ENCODE peak calls at places on chromosomes 5 and 9, in four cellular contexts. K is mesendoderm, R is OCI-LY7, C is cardiac muscle cell. O is an unnamed sample.
A peak's percentile ranks its signal among the peaks of the same experiment; 100 is the strongest.

GRCh38 chr5:160305319-160305718 is 7.0 kb downstream of the CCNJL start:
- DNase-seq in C (no peak), R (no peak), K (no peak), O (no peak)

GRCh38 chr5:133925866-133926488 is 42.4 kb downstream of the C5orf15 start:
- DNase-seq in K (peak; percentile 81), R (no peak), C (no peak), O (no peak)

GRCh38 chr5:79924936-79925893 is 65.8 kb downstream of the MTX3 start:
- DNase-seq in R (peak; percentile 54), C (peak; percentile 4), K (peak; percentile 43), O (no peak)

GRCh38 chr9:107175039-107175438 is 108.0 kb upstream of the RAD23B start:
- DNase-seq in K (no peak), C (no peak), R (no peak), O (no peak)

GRCh38 chr9:108290839-108291585 is 564.8 kb downstream of the ACTL7B start:
- DNase-seq in R (no peak), C (no peak), K (no peak), O (no peak)

GRCh38 chr5:40841068-40841805 is at the start of gene CARD6:
- DNase-seq in C (no peak), K (no peak), R (no peak), O (no peak)

GRCh38 chr9:38443597-38443996 is 19.3 kb upstream of the IGFBPL1 start:
- DNase-seq in R (no peak), K (no peak), C (no peak), O (no peak)

GRCh38 chr5:147081256-147081872 is 153.5 kb upstream of the STK32A start:
- DNase-seq in R (no peak), C (no peak), K (no peak), O (no peak)

GRCh38 chr5:131265318-131265803 is 1.5 kb downstream of the CDC42SE2 start:
- DNase-seq in C (no peak), K (peak; percentile 18), R (peak; percentile 72), O (peak; percentile 88)

GRCh38 chr9:77841739-77842386 is 189.7 kb downstream of the GNAQ start:
- DNase-seq in K (no peak), R (no peak), C (no peak), O (no peak)

GRCh38 chr9:12908910-12909309 is 134.1 kb downstream of the LURAP1L start:
- DNase-seq in C (no peak), R (no peak), K (no peak), O (peak; percentile 89)

GRCh38 chr9:95595780-95596179 is 79.0 kb upstream of the PTCH1 start:
- DNase-seq in C (no peak), K (no peak), R (no peak), O (no peak)

GRCh38 chr9:70352802-70353201 is 61.7 kb downstream of the KLF9 start:
- DNase-seq in R (no peak), C (no peak), K (no peak), O (no peak)

GRCh38 chr5:51416149-51416548 is 32.9 kb downstream of the ISL1 start:
- DNase-seq in R (no peak), K (no peak), C (no peak), O (no peak)

GRCh38 chr5:154284433-154284832 is 93.9 kb downstream of the GALNT10 start:
- DNase-seq in C (no peak), R (no peak), K (no peak), O (no peak)

GRCh38 chr9:131478421-131478868 is 24.3 kb upstream of the POMT1 start:
- DNase-seq in K (peak; percentile 74), C (peak; percentile 70), R (peak; percentile 74), O (no peak)

GRCh38 chr9:108442604-108443277 is 413.0 kb downstream of the ACTL7B start:
- DNase-seq in R (no peak), K (no peak), C (no peak), O (no peak)

GRCh38 chr9:133762488-133763271 is 24.5 kb upstream of the SARDH start:
- DNase-seq in K (no peak), R (no peak), C (no peak), O (no peak)

GRCh38 chr9:75061169-75061568 is 26.8 kb downstream of the NMRK1 start:
- DNase-seq in K (no peak), C (no peak), R (no peak), O (no peak)

GRCh38 chr9:20835364-20836286 is 151.6 kb downstream of the FOCAD start:
- DNase-seq in K (peak; percentile 44), C (no peak), R (no peak), O (no peak)

GRCh38 chr9:126756876-126757415 is 47.9 kb upstream of the ZBTB43 start:
- DNase-seq in K (no peak), R (no peak), C (no peak), O (no peak)

GRCh38 chr5:175809531-175810121 is 61.8 kb upstream of the CPLX2 start:
- DNase-seq in C (no peak), R (no peak), K (peak; percentile 90), O (no peak)

GRCh38 chr5:57745029-57745428 is 262.4 kb upstream of the ACTBL2 start:
- DNase-seq in K (no peak), C (no peak), R (no peak), O (no peak)

GRCh38 chr5:121628783-121629182 is 222.9 kb upstream of the FTMT start:
- DNase-seq in K (no peak), C (no peak), R (no peak), O (no peak)

GRCh38 chr9:68552700-68553099 is 12.0 kb upstream of the TMEM252 start:
- DNase-seq in R (no peak), C (no peak), K (no peak), O (no peak)

GRCh38 chr9:85743290-85744128 is 1.8 kb upstream of the AGTPBP1 start:
- DNase-seq in R (no peak), C (no peak), K (peak; percentile 23), O (no peak)
- H3K4me3 ChIP-seq in R (no peak overlapping the region), C (no peak overlapping the region), K (no peak overlapping the region), O (no peak overlapping the region)

GRCh38 chr5:167951121-167951520 is 340.3 kb upstream of the WWC1 start:
- DNase-seq in K (no peak), R (no peak), C (no peak), O (no peak)
- H3K4me3 ChIP-seq in K (no peak overlapping the region), R (no peak overlapping the region), C (no peak overlapping the region), O (no peak overlapping the region)

GRCh38 chr9:129337287-129338140 is 159.5 kb upstream of the IER5L start:
- DNase-seq in R (no peak), C (no peak), K (no peak), O (no peak)

GRCh38 chr9:129334744-129335080 is 156.7 kb upstream of the IER5L start:
- DNase-seq in K (no peak), C (no peak), R (no peak), O (no peak)

GRCh38 chr9:129335456-129336129 is 157.5 kb upstream of the IER5L start:
- DNase-seq in R (no peak), K (no peak), C (no peak), O (no peak)

GRCh38 chr9:129336601-129337286 is 158.7 kb upstream of the IER5L start:
- DNase-seq in R (peak; percentile 59), C (peak; percentile 64), K (peak; percentile 75), O (no peak)

GRCh38 chr9:129336130-129336528 is 158.1 kb upstream of the IER5L start:
- DNase-seq in C (no peak), K (peak; percentile 49), R (no peak), O (no peak)
- H3K4me3 ChIP-seq in C (no peak overlapping the region), K (no peak overlapping the region), R (peak overlapping the region; percentile 45), O (no peak overlapping the region)

DNA sequence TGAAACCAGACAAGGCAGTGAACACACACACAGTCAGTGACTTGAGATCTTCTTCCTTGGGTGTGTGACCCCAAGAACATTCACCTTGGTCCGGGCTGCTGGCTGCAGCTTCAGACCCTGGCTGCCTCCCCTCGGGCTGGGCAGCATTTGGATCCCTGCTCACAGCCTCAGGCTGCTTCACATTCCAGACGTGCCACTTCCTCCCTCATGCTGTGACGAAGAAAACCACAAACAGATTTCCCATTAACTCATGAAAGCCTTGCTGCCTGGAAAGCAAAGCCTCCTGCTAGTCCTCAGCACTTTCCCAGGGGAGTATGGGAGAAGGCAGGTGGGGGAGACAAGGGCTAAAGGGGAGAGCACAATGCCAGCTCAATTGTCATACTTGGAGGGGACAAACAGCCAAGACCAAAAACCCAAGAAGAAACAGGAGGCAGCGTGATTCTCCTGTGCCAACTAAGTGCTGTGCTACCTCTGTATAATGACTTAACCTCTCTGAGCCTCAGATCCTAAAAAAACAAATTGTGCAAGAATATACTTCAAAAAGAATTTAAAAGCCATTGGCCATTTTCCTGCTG is 594.6 kb upstream of the BRINP1 start:
- DNase-seq in C (peak; percentile 71), K (peak; percentile 99), R (no peak), O (no peak)
- H3K4me3 ChIP-seq in C (no peak overlapping the region), K (no peak overlapping the region), R (no peak overlapping the region), O (no peak overlapping the region)

DNA sequence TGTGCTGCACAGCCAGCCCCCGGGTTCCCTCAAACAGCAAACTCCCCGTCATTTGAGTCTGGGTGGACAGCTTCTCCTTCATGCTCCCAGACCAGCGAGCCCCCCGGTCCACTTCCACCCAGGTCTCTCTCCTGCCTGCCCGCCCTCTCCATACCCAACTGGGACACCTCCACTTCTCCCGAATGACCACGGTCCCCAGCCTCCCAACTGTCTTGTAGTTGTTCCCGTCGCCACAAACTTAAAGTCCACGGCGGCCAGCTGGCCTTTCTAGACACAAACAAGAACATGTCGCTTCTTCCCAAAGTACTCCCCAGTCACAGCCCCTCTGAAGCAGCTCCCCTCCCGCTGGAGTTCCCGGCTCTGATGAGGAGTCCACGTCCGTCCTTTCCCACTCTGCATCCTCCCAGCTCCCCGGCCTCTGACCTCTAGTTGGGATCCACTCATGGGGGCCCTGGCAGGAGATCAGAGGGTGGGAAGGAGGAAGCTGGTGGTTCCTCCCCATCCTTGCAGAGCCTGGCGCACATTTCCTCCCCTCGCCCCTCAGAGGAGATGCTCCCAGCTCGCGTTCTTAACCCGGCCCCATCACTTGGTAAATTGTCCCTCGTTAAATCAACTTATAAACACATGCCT is 24.1 kb upstream of the PPP1R26 start:
- DNase-seq in R (no peak), C (no peak), K (no peak), O (no peak)
- H3K4me3 ChIP-seq in R (no peak overlapping the region), C (no peak overlapping the region), K (no peak overlapping the region), O (no peak overlapping the region)

DNA sequence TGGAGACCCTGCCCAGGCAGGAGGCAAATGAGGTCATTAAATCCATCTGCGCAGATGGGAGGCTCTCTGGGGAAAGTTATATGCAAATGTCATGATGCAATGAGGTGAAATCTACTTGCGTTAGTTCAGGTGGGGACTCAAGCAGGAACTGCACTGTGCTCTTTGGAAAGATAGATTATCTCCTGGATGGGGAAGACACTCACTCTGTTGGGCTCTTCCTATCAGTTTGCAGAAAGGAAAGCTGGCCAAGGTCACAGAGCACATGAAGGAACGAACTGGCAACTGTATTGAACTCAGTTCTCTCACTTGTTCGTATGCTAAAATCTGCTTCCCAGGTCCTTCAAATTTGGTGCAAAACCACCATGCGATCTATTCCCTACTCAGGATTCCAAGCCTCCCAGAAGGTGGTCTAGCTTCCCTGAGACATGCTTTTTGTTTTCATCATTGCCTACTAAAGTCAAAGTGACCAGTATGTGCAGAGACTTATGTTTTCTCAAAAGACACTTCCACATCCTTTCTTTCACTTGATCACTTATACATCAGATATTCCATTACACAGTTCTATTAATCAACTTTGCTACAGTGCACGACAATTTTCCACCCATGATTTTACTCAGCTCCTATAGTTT is 241.9 kb downstream of the PAPPA start:
- DNase-seq in K (peak; percentile 57), R (peak; percentile 7), C (no peak), O (no peak)
- H3K4me3 ChIP-seq in K (no peak overlapping the region), R (no peak overlapping the region), C (no peak overlapping the region), O (no peak overlapping the region)

GRCh38 chr9:136776947-136777346 is 12.6 kb upstream of the LCN15 start:
- DNase-seq in K (no peak), C (no peak), R (no peak), O (no peak)
- H3K4me3 ChIP-seq in K (no peak overlapping the region), C (no peak overlapping the region), R (no peak overlapping the region), O (no peak overlapping the region)